ENCODE peak calls at places on chromosome 7, in nine cellular contexts. E is suprapubic skin, S is HCT116, X is stomach, U is transverse colon, O is prostate gland, Z is HepG2, B is H1, C is endothelial cell of umbilical vein. J is an unnamed sample.
A peak's percentile ranks its signal among the peaks of the same experiment; 100 is the strongest.

GRCh38 chr7:322111-322671 is 32.2 kb downstream of the FOXL3 start:
- DNase-seq in O (peak; percentile 69), Z (no peak), U (peak; percentile 92), S (peak; percentile 32), X (peak; percentile 94), C (peak; percentile 41), B (peak; percentile 27), E (no peak), J (peak; percentile 95)

GRCh38 chr7:82444220-82445049 is 858 bp upstream of the CACNA2D1 start:
- DNase-seq in O (peak; percentile 49), S (no peak), X (peak; percentile 48), U (no peak), E (no peak), B (no peak), C (no peak), Z (no peak), J (peak; percentile 64)

GRCh38 chr7:80240265-80241025 is 105.8 kb downstream of the GNAI1 start:
- DNase-seq in X (no peak), E (no peak), U (no peak), B (no peak), S (no peak), C (peak; percentile 51), O (no peak), Z (no peak), J (no peak)

GRCh38 chr7:128204455-128204854 is 36.6 kb upstream of the LEP start:
- DNase-seq in U (no peak), Z (no peak), S (no peak), C (no peak), B (no peak), E (peak; percentile 11), X (no peak), O (no peak), J (no peak)

GRCh38 chr7:6443372-6443941 is 4.3 kb downstream of the DAGLB start:
- DNase-seq in Z (peak; percentile 18), U (no peak), X (no peak), C (peak; percentile 46), S (peak; percentile 85), E (no peak), B (no peak), O (no peak), J (no peak)

GRCh38 chr7:92837214-92837749 is 909 bp upstream of the CDK6 start:
- DNase-seq in E (no peak), U (no peak), X (no peak), S (no peak), B (no peak), O (no peak), Z (peak; percentile 10), C (peak; percentile 58), J (no peak)

GRCh38 chr7:5543361-5543760 is 119.7 kb upstream of the TNRC18 start:
- DNase-seq in B (no peak), X (no peak), Z (no peak), S (no peak), U (no peak), C (no peak), E (no peak), O (no peak), J (no peak)

GRCh38 chr7:28602282-28602681 is 190.0 kb downstream of the CREB5 start:
- DNase-seq in U (no peak), C (no peak), X (no peak), O (no peak), B (no peak), E (no peak), S (no peak), Z (no peak), J (no peak)

GRCh38 chr7:113806633-113807327 is 112.0 kb downstream of the PPP1R3A start:
- DNase-seq in O (no peak), E (no peak), C (no peak), B (no peak), S (no peak), Z (no peak), U (no peak), X (no peak), J (no peak)

GRCh38 chr7:75695036-75695435 is 43.7 kb downstream of the HIP1 start:
- DNase-seq in O (no peak), C (no peak), Z (no peak), B (no peak), E (no peak), S (no peak), X (no peak), U (no peak), J (no peak)

DNA sequence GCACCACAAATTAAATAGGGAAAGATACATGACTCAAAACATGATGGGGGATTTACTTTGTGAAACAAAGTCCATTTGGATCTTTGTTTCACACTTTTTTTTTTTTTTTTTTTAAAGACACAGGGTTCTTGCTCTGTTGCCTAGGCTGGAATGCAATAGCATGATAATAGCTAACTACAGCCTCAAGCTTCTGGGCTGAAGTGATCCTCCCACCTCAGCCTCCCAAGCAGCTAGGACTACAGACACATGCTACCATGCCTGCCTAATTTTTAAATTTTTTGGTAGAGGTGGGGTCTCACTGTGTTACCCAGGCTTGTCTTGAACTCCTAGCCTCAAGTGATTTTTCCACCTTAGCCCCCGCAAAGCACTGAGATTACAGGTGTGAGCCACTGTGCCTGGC is 172.6 kb upstream of the KLF14 start:
- DNase-seq in Z (no peak), C (no peak), E (no peak), S (no peak), O (no peak), X (no peak), B (no peak), U (no peak), J (no peak)
- H3K4me1 ChIP-seq in Z (peaks cover 97% of the 10 kb centered on the region), C (peaks cover 70% of the 10 kb centered on the region), E (peaks cover 66% of the 10 kb centered on the region), S (peaks cover 95% of the 10 kb centered on the region), O (no peaks in the 10 kb centered on the region), X (peaks cover 58% of the 10 kb centered on the region), B (peaks cover 28% of the 10 kb centered on the region), U (peaks cover 80% of the 10 kb centered on the region), J (peaks cover 24% of the 10 kb centered on the region)

DNA sequence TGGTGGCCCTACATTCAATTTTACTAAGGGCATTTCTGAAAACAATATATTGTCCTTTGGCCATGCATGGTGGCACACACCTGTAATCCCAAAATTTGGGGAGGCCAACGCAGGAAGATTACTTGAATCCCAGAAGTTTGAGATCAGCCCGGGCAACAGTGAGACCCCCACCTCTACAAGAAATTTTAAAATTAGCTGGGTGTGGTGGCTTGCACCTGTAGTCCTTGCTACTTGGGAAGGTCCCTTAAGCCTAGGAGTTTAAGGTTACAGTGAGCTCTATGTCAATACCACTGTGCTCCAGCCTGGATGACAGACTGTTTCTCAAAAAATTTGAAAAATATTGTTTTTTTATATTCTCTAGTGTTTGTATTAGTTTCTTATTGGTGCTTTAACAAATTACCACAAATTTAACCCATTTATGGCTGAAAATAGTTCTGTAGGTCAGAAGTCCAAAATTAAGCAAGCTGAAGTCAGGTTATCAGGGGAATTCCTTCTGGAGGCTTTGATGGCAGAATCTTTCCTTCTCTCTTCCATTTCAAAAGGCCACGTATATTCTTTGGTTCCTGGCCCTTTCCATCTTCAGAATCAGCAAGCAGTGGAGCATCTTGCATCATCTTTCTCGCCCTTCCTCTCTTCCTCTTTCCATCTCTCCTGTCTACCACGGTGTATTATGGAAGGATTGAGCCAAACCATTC is 12.4 kb downstream of the CBX3 start:
- DNase-seq in S (no peak), X (no peak), C (no peak), B (no peak), O (no peak), Z (no peak), U (no peak), E (no peak), J (no peak)
- TF ChIP-seq POLR2AphosphoS5 in S (no peak), X (no peak), C (peak; percentile 44), B (peak; percentile 61), O (no peak), Z (no peak), U (no peak), E (no peak), J (no peak)

DNA sequence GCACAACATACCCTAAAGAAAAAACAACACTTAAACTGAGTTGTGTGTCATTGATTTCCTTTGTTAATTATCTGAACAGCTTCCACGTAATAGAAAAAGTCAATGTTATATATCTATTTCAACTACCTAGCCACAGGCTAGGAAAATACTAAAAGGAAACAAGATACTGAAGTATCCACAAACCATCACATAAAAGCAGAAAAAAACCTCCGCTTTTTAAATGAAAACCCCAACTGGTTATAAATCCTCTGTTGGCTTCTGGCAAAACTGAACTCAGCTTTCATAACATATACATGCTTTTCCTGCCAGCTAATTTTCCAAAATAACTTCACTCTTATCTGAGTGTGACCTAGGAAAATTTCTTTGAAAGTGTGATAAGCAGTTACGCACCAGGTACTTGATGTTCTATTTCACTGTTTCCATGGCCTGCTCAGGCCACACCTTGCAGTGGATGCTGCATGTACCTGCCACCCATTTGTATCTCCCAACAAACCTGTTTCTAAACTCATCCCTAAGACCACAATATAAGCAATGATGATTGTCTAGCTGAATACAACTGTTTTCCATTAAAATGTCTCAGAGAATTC is 11.9 kb downstream of the FAM3C start:
- DNase-seq in X (peak; percentile 66), O (no peak), E (no peak), Z (no peak), B (no peak), C (peak; percentile 33), U (no peak), S (no peak), J (no peak)
- TF ChIP-seq POLR2A in X (no peak), O (no peak), E (no peak), Z (no peak), B (no peak), C (no peak), U (no peak), S (no peak), J (no peak)

DNA sequence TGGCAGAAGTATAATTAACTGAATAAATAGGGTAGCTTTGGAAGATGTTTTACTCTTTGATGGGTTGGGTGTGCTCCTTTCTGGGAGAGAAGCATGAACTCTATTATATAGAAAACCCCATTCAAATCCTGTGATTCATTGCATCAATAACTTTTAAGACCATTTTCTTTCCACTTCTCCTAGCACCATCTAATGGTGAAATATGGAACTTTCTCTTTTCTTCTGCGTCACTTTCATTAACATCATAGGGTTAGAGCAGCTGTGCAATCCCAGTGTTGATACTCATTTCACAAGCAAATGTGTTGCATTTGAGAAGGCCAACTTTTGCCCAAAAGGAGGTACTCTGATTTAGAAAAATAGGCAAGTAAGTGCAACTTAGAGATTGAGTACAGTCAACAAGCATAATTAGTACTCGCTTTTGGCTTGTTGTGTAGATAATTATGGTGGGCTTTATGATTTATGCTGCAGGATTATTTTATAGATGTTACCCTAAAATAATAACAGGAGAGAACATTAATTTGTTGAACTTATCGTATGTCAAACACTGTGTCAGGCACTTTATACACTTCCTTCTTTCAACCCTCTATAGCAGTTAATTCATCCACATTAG is 92.9 kb downstream of the CPED1 start:
- DNase-seq in X (no peak), O (no peak), B (no peak), C (peak; percentile 77), Z (peak; percentile 36), S (peak; percentile 44), U (no peak), E (no peak), J (no peak)
- H3K4me1 ChIP-seq in X (no peaks in the 10 kb centered on the region), O (no peaks in the 10 kb centered on the region), B (no peaks in the 10 kb centered on the region), C (peaks cover 24% of the 10 kb centered on the region), Z (peaks cover 11% of the 10 kb centered on the region), S (peaks cover 9% of the 10 kb centered on the region), U (no peaks in the 10 kb centered on the region), E (no peaks in the 10 kb centered on the region), J (no peaks in the 10 kb centered on the region)

GRCh38 chr7:2232766-2233520 is at the start of gene MAD1L1:
- DNase-seq in O (peak; percentile 85), B (no peak), S (peak; percentile 81), Z (peak; percentile 83), X (peak; percentile 91), C (peak; percentile 92), U (peak; percentile 93), E (peak; percentile 94), J (peak; percentile 98)
- TF ChIP-seq POLR2AphosphoS5 in O (peak; percentile 82), B (peak; percentile 51), S (peak; percentile 90), Z (peak; percentile 51), X (peak; percentile 8), C (peak; percentile 80), U (no peak), E (no peak), J (peak; percentile 74)